ENCODE peak calls at places on chromosomes 2 and 18, in nine cellular contexts. F is dorsolateral prefrontal cortex, V is tibial artery, Y is cardiac muscle cell, X is heart right ventricle, C is GM12878, T is uterus, B is SJSA1, Z is psoas muscle. A is an unnamed sample.

GRCh38 chr18:76801567-76802505 is 20.5 kb upstream of the ZNF236 start:
- DNase-seq in F (no peak), V (peak), Y (peak), X (peak), C (no peak), T (peak), B (peak), Z (peak), A (peak)

GRCh38 chr2:231780123-231780908 is 766 bp downstream of the PDE6D start:
- DNase-seq in F (no peak), V (no peak), Y (peak), X (no peak), C (no peak), T (peak), B (no peak), Z (peak), A (no peak)

GRCh38 chr2:152336854-152337510 is 2.0 kb downstream of the FMNL2 start:
- DNase-seq in F (no peak), V (peak), Y (peak), X (no peak), C (no peak), T (peak), B (no peak), Z (peak), A (no peak)

GRCh38 chr2:112674229-112674628 is 28.5 kb downstream of the SLC20A1 start:
- DNase-seq in F (peak), V (peak), Y (peak), X (peak), C (no peak), T (peak), B (peak), Z (peak), A (peak)

GRCh38 chr2:187644991-187645390 is 90.8 kb upstream of the TFPI start:
- DNase-seq in F (no peak), V (no peak), Y (no peak), X (no peak), C (no peak), T (no peak), B (no peak), Z (no peak), A (no peak)

GRCh38 chr2:126935774-126936173 is 37.1 kb downstream of the TEX51 start:
- DNase-seq in F (no peak), V (no peak), Y (no peak), X (no peak), C (no peak), T (no peak), B (no peak), Z (no peak), A (no peak)

GRCh38 chr2:44974064-44974715 is 32.7 kb downstream of the SIX3 start:
- DNase-seq in F (no peak), V (no peak), Y (peak), X (no peak), C (no peak), T (no peak), B (peak), Z (no peak), A (no peak)

GRCh38 chr2:233209978-233210680 is 41.3 kb upstream of the ATG16L1 start:
- DNase-seq in F (no peak), V (no peak), Y (no peak), X (no peak), C (no peak), T (no peak), B (peak), Z (no peak), A (no peak)

GRCh38 chr2:85490861-85491763 is 47.9 kb upstream of the MAT2A start:
- DNase-seq in F (no peak), V (no peak), Y (no peak), X (no peak), C (no peak), T (no peak), B (no peak), Z (no peak), A (no peak)

GRCh38 chr2:40700211-40700954 is 248.5 kb upstream of the SLC8A1 start:
- DNase-seq in F (no peak), V (no peak), Y (no peak), X (no peak), C (no peak), T (no peak), B (no peak), Z (no peak), A (no peak)

GRCh38 chr18:76275913-76276312 is 219.1 kb downstream of the ZNF516 start:
- DNase-seq in F (no peak), V (no peak), Y (no peak), X (no peak), C (no peak), T (no peak), B (no peak), Z (no peak), A (no peak)

GRCh38 chr2:213214209-213214608 is 62.8 kb upstream of the IKZF2 start:
- DNase-seq in F (no peak), V (no peak), Y (no peak), X (no peak), C (no peak), T (no peak), B (no peak), Z (no peak), A (no peak)
- H3K27ac ChIP-seq in F (no peak), V (peak), Y (no peak), X (no peak), C (no peak), T (no peak), B (no peak), Z (no peak), A (no peak)

GRCh38 chr2:191622374-191623320 is 55.3 kb upstream of the NABP1 start:
- DNase-seq in F (no peak), V (no peak), Y (no peak), X (no peak), C (no peak), T (no peak), B (no peak), Z (no peak), A (no peak)
- H3K27ac ChIP-seq in F (no peak), V (no peak), Y (no peak), X (no peak), C (no peak), T (no peak), B (no peak), Z (no peak), A (no peak)

DNA sequence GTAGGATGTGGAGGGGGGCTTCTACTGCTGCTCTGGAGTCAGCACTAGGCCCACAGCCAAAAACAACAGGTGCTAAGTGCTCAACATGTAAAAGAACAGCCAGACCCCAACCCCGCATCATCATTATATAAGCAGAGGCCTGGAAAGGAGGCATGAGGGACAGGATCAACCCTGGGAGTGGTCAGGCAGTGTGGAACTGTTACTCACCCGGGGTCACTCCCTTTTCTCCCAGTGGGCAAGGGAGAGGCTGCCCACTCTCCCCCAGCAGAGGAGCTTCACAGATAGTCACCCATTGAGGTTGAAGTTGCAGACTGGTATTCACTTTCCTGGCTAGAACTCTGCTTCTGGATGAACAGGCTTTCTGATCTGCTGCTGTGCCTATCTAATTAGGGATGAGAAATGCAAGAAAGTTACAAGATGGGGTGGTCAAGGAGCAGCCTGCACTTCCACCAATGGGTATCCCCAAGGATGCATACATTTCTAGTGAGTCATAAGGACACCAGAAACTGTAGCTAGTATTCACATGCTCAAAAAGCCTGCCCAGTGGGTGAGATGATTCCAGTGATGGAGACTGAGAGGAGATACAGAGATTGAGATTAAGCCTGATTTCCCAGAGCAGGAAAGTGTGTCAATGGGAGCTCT is 480.2 kb upstream of the TCF4 start:
- DNase-seq in F (no peak), V (no peak), Y (peak), X (no peak), C (no peak), T (no peak), B (peak), Z (no peak), A (no peak)
- H3K27ac ChIP-seq in F (no peak), V (no peak), Y (no peak), X (peak), C (no peak), T (no peak), B (no peak), Z (no peak), A (no peak)

DNA sequence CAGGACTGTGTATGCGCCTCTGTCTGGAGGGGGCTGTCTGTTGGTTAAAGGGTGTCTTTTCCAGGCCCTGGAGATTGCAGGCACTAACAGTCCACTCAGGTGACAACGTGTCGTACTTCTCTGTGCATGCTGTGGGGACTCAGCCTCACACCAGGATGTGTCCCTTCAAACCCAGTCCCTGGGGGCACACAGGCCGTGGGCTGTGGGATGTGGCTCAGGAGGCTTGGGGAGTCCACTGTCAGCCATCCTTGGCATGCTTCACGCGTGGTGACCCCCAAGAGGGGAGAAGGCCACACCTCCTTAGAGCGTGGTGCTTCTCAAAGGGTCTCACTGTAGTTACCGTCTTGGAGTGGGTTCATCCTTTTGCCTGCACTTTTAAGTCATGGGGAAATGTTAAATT is 127.8 kb downstream of the KLHL29 start:
- DNase-seq in F (no peak), V (no peak), Y (no peak), X (no peak), C (no peak), T (no peak), B (no peak), Z (peak), A (no peak)
- H3K27ac ChIP-seq in F (no peak), V (no peak), Y (no peak), X (no peak), C (no peak), T (peak), B (no peak), Z (no peak), A (no peak)

GRCh38 chr2:156196031-156196430 is 136.5 kb downstream of the NR4A2 start:
- DNase-seq in F (no peak), V (no peak), Y (no peak), X (no peak), C (no peak), T (no peak), B (no peak), Z (no peak), A (no peak)

DNA sequence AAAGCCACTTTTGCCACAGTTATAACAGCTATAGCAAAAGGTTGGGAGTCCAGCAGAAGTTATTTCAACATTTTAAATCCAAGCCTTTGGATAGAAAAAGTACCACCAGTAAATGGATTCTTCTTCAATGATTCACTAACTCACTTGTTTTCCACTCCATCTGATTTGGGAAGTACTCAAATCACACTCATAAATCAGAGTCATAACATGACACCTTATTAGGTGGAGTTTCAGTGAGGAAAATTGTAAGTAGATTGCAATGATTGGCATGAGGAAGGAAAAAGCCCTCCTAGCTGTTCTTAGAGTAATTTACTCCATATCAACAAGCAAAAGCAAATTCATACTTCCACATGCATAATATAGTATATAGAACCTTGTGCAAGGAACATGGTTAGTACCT is 132.9 kb downstream of the NR4A2 start:
- DNase-seq in F (no peak), V (no peak), Y (no peak), X (no peak), C (no peak), T (no peak), B (no peak), Z (no peak), A (no peak)
- H3K27ac ChIP-seq in F (no peak), V (no peak), Y (no peak), X (no peak), C (no peak), T (no peak), B (no peak), Z (no peak), A (no peak)

DNA sequence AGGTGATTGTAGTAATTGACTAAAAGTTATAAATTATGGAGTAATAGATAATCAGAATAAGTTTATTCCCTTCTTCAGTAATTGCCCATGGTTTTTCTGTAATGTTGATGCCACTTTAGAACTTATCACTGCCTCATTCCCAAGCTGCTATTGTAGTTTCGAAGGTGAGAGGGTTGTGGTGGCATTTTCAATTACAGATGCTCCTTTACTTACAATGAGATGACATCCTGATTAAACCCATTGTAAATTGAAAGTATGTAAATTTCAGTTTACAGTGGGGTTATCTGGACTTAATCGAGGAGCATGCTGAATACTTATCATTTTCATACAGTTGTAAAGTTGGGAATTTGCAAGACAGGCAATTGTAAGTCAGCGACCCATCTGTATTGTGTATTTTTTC is 2.9 kb downstream of the NDUFV2 start:
- DNase-seq in F (no peak), V (no peak), Y (no peak), X (no peak), C (no peak), T (no peak), B (no peak), Z (no peak), A (no peak)
- H3K27ac ChIP-seq in F (no peak), V (peak), Y (peak), X (no peak), C (peak), T (no peak), B (no peak), Z (peak), A (no peak)

GRCh38 chr2:26756337-26756736 is 7.7 kb upstream of the SLC35F6 start:
- DNase-seq in F (no peak), V (no peak), Y (no peak), X (no peak), C (no peak), T (no peak), B (no peak), Z (no peak), A (no peak)

GRCh38 chr2:26754539-26754938 is 9.5 kb upstream of the SLC35F6 start:
- DNase-seq in F (no peak), V (no peak), Y (no peak), X (no peak), C (no peak), T (no peak), B (no peak), Z (no peak), A (no peak)

GRCh38 chr2:26754972-26755670 is 9.0 kb upstream of the SLC35F6 start:
- DNase-seq in F (no peak), V (no peak), Y (no peak), X (no peak), C (no peak), T (no peak), B (no peak), Z (no peak), A (no peak)

GRCh38 chr2:26757873-26758789 is 6.0 kb upstream of the SLC35F6 start:
- DNase-seq in F (no peak), V (peak), Y (peak), X (no peak), C (peak), T (peak), B (peak), Z (peak), A (no peak)

DNA sequence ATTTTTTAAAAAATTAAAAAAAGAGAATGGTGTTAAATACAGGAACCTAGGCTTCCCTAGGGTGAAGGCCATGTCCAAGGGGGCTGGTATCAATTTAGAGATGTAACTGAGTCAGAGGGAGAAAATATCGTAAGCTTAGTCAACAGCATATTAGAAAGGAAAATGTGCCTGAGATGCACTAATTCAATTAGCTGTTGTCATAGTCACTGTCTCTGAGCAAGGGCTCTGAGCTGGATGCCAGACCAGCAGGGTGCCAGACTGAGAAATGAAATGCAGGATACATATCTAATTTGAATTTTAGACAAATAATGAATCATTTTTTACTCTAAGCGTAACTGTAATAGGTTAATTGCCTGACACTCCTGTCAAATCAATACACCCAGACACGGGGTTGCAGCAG is 11.4 kb upstream of the SLC35F6 start:
- DNase-seq in F (no peak), V (no peak), Y (no peak), X (no peak), C (no peak), T (no peak), B (no peak), Z (no peak), A (no peak)
- H3K27ac ChIP-seq in F (no peak), V (no peak), Y (no peak), X (no peak), C (no peak), T (no peak), B (no peak), Z (no peak), A (no peak)

GRCh38 chr18:70553961-70554325 is 265.1 kb downstream of the SOCS6 start:
- DNase-seq in F (no peak), V (no peak), Y (no peak), X (no peak), C (no peak), T (no peak), B (no peak), Z (no peak), A (no peak)

GRCh38 chr18:70555046-70555445 is 266.2 kb downstream of the SOCS6 start:
- DNase-seq in F (no peak), V (no peak), Y (no peak), X (no peak), C (no peak), T (no peak), B (no peak), Z (no peak), A (no peak)

GRCh38 chr18:70558371-70558770 is 269.5 kb downstream of the SOCS6 start:
- DNase-seq in F (no peak), V (no peak), Y (no peak), X (no peak), C (no peak), T (no peak), B (no peak), Z (no peak), A (no peak)

GRCh38 chr18:70553245-70553960 is 264.6 kb downstream of the SOCS6 start:
- DNase-seq in F (no peak), V (no peak), Y (no peak), X (no peak), C (no peak), T (no peak), B (no peak), Z (no peak), A (no peak)
- H3K27ac ChIP-seq in F (no peak), V (no peak), Y (no peak), X (no peak), C (no peak), T (no peak), B (no peak), Z (no peak), A (no peak)